ENCODE peak calls at places on chromosomes 2 and 18, in seven cellular contexts. M is GM20000, K is non-pigmented ciliary epithelial cell, Q is AG09319, I is GM10248, O is A172, G is NCI-H69. A is an unnamed sample.

GRCh38 chr2:236264256-236264655 is at the start of gene ASB18:
- DNase-seq in M (no peak), K (no peak), Q (no peak), I (no peak), O (no peak), G (no peak), A (no peak)

GRCh38 chr2:239716536-239717318 is 308.4 kb downstream of the NDUFA10 start:
- DNase-seq in M (no peak), K (no peak), Q (no peak), I (no peak), O (no peak), G (peak), A (no peak)

GRCh38 chr2:189129971-189130370 is 49.6 kb downstream of the COL5A2 start:
- DNase-seq in M (no peak), K (peak), Q (peak), I (no peak), O (peak), G (no peak), A (no peak)

GRCh38 chr2:95376311-95377215 is 25.9 kb upstream of the FAHD2A start:
- DNase-seq in M (no peak), K (no peak), Q (no peak), I (no peak), O (no peak), G (no peak), A (no peak)

GRCh38 chr18:4672152-4672551 is 217.0 kb upstream of the DLGAP1 start:
- DNase-seq in M (no peak), K (no peak), Q (no peak), I (no peak), O (no peak), G (no peak), A (no peak)

GRCh38 chr18:38458673-38459072 is 893.1 kb upstream of the CELF4 start:
- DNase-seq in M (no peak), K (no peak), Q (no peak), I (no peak), O (no peak), G (no peak), A (no peak)

GRCh38 chr2:87403893-87404175 is 344.1 kb upstream of the PLGLB2 start:
- DNase-seq in M (no peak), K (no peak), Q (no peak), I (no peak), O (no peak), G (no peak), A (no peak)

GRCh38 chr2:240919161-240919781 is 13.1 kb downstream of the CROCC2 start:
- DNase-seq in M (no peak), K (no peak), Q (no peak), I (no peak), O (no peak), G (peak), A (no peak)

GRCh38 chr2:129901754-129902415 is 77.6 kb upstream of the RAB6C start:
- DNase-seq in M (no peak), K (no peak), Q (no peak), I (no peak), O (no peak), G (no peak), A (no peak)

GRCh38 chr2:137185378-137186078 is 420.2 kb downstream of the THSD7B start:
- DNase-seq in M (no peak), K (no peak), Q (no peak), I (no peak), O (no peak), G (no peak), A (no peak)

GRCh38 chr2:22238967-22239366 is 1115.2 kb downstream of the TDRD15 start:
- DNase-seq in M (no peak), K (no peak), Q (no peak), I (no peak), O (no peak), G (no peak), A (no peak)

GRCh38 chr18:11561293-11561692 is 48.1 kb upstream of the SLC35G4 start:
- DNase-seq in M (no peak), K (no peak), Q (no peak), I (no peak), O (no peak), G (no peak), A (no peak)

GRCh38 chr2:70942396-70942795 is 6.7 kb downstream of the ATP6V1B1 start:
- DNase-seq in M (no peak), K (no peak), Q (no peak), I (no peak), O (no peak), G (no peak), A (no peak)

GRCh38 chr2:2083113-2083757 is 247.8 kb downstream of the MYT1L start:
- DNase-seq in M (no peak), K (no peak), Q (no peak), I (no peak), O (no peak), G (no peak), A (no peak)

GRCh38 chr2:73610111-73610510 is 32.1 kb downstream of the NAT8 start:
- DNase-seq in M (no peak), K (no peak), Q (no peak), I (no peak), O (no peak), G (no peak), A (no peak)

GRCh38 chr2:190904644-190905043 is 24.0 kb downstream of the GLS start:
- DNase-seq in M (no peak), K (no peak), Q (no peak), I (no peak), O (no peak), G (no peak), A (no peak)

GRCh38 chr2:20351555-20352229 is 1.0 kb upstream of the PUM2 start:
- DNase-seq in M (no peak), K (no peak), Q (no peak), I (no peak), O (no peak), G (peak), A (no peak)

GRCh38 chr2:109258905-109259540 is 130.0 kb downstream of the SH3RF3 start:
- DNase-seq in M (no peak), K (no peak), Q (no peak), I (no peak), O (no peak), G (no peak), A (no peak)

GRCh38 chr2:44044281-44044720 is 48.5 kb upstream of the LRPPRC start:
- DNase-seq in M (peak), K (peak), Q (peak), I (peak), O (peak), G (peak), A (peak)

GRCh38 chr2:137208361-137208973 is 443.1 kb downstream of the THSD7B start:
- DNase-seq in M (no peak), K (peak), Q (no peak), I (no peak), O (peak), G (no peak), A (no peak)